ENCODE peak calls at places on chromosomes 6 and 20, in four cellular contexts. One of them, this sample, is unnamed.

GRCh38 chr6:44820366-44821158 is 433.1 kb downstream of the CDC5L start:
- DNase-seq in NB4: peak
- DNase-seq in heart left ventricle: no peak
- DNase-seq in body of pancreas: no peak
- DNase-seq in this sample: no peak

GRCh38 chr6:138655828-138656227 is 117.7 kb upstream of the CCDC28A start:
- DNase-seq in NB4: peak
- DNase-seq in heart left ventricle: no peak
- DNase-seq in body of pancreas: no peak
- DNase-seq in this sample: no peak

GRCh38 chr20:36881888-36882287 is 6.0 kb downstream of the TLDC2 start:
- DNase-seq in NB4: no peak
- DNase-seq in heart left ventricle: no peak
- DNase-seq in body of pancreas: peak
- DNase-seq in this sample: no peak

GRCh38 chr20:9270831-9271230 is 201.9 kb downstream of the PLCB4 start:
- DNase-seq in NB4: no peak
- DNase-seq in heart left ventricle: no peak
- DNase-seq in body of pancreas: no peak
- DNase-seq in this sample: no peak

GRCh38 chr6:113857565-113858066 is 471 bp downstream of the MARCKS start:
- DNase-seq in NB4: peak
- DNase-seq in heart left ventricle: no peak
- DNase-seq in body of pancreas: peak
- DNase-seq in this sample: peak

GRCh38 chr20:53576586-53577318 is 16.9 kb downstream of the ZNF217 start:
- DNase-seq in NB4: no peak
- DNase-seq in heart left ventricle: no peak
- DNase-seq in body of pancreas: no peak
- DNase-seq in this sample: no peak

GRCh38 chr6:24849713-24850112 is 51.0 kb upstream of the ARMH2 start:
- DNase-seq in NB4: no peak
- DNase-seq in heart left ventricle: no peak
- DNase-seq in body of pancreas: no peak
- DNase-seq in this sample: no peak

GRCh38 chr6:13262302-13263006 is 65.9 kb downstream of the TBC1D7 start:
- DNase-seq in NB4: no peak
- DNase-seq in heart left ventricle: no peak
- DNase-seq in body of pancreas: no peak
- DNase-seq in this sample: no peak

GRCh38 chr20:58112017-58112781 is 116.3 kb downstream of the ANKRD60 start:
- DNase-seq in NB4: peak
- DNase-seq in heart left ventricle: no peak
- DNase-seq in body of pancreas: peak
- DNase-seq in this sample: no peak

GRCh38 chr6:104527761-104528415 is 331.8 kb downstream of the HACE1 start:
- DNase-seq in NB4: peak
- DNase-seq in heart left ventricle: no peak
- DNase-seq in body of pancreas: peak
- DNase-seq in this sample: peak

GRCh38 chr6:36268478-36269248 is 1.2 kb upstream of the PNPLA1 start:
- DNase-seq in NB4: no peak
- DNase-seq in heart left ventricle: no peak
- DNase-seq in body of pancreas: peak
- DNase-seq in this sample: peak

GRCh38 chr6:42075159-42075838 is 25.0 kb downstream of the TAF8 start:
- DNase-seq in NB4: peak
- DNase-seq in heart left ventricle: peak
- DNase-seq in body of pancreas: peak
- DNase-seq in this sample: peak

GRCh38 chr20:4748847-4749246 is 27.1 kb downstream of the PRND start:
- DNase-seq in NB4: no peak
- DNase-seq in heart left ventricle: no peak
- DNase-seq in body of pancreas: no peak
- DNase-seq in this sample: no peak

GRCh38 chr20:25277051-25277801 is 29.3 kb downstream of the PYGB start:
- DNase-seq in NB4: no peak
- DNase-seq in heart left ventricle: peak
- DNase-seq in body of pancreas: peak
- DNase-seq in this sample: no peak

GRCh38 chr6:113018351-113019151 is 671.4 kb downstream of the RFPL4B start:
- DNase-seq in NB4: no peak
- DNase-seq in heart left ventricle: peak
- DNase-seq in body of pancreas: peak
- DNase-seq in this sample: no peak

GRCh38 chr6:33746036-33746600 is 587 bp downstream of the IP6K3 start:
- DNase-seq in NB4: peak
- DNase-seq in heart left ventricle: peak
- DNase-seq in body of pancreas: peak
- DNase-seq in this sample: no peak

GRCh38 chr20:32573167-32573851 is 11.8 kb downstream of the NOL4L start:
- DNase-seq in NB4: no peak
- DNase-seq in heart left ventricle: no peak
- DNase-seq in body of pancreas: no peak
- DNase-seq in this sample: peak

GRCh38 chr20:37506166-37506725 is 14.8 kb upstream of the NNAT start:
- DNase-seq in NB4: no peak
- DNase-seq in heart left ventricle: no peak
- DNase-seq in body of pancreas: no peak
- DNase-seq in this sample: no peak

GRCh38 chr6:27228963-27229477 is 18.5 kb upstream of the PRSS16 start:
- DNase-seq in NB4: no peak
- DNase-seq in heart left ventricle: no peak
- DNase-seq in body of pancreas: no peak
- DNase-seq in this sample: no peak

GRCh38 chr20:25125636-25126035 is 43.7 kb upstream of the VSX1 start:
- DNase-seq in NB4: no peak
- DNase-seq in heart left ventricle: no peak
- DNase-seq in body of pancreas: no peak
- DNase-seq in this sample: no peak

GRCh38 chr6:147201885-147202515 is 2.2 kb upstream of the STXBP5 start:
- DNase-seq in NB4: peak
- DNase-seq in heart left ventricle: no peak
- DNase-seq in body of pancreas: peak
- DNase-seq in this sample: peak

GRCh38 chr6:131924881-131925474 is 26.2 kb downstream of the CCN2 start:
- DNase-seq in NB4: peak
- DNase-seq in heart left ventricle: no peak
- DNase-seq in body of pancreas: no peak
- DNase-seq in this sample: no peak

GRCh38 chr6:165744515-165745228 is 81.6 kb upstream of the PDE10A start:
- DNase-seq in NB4: no peak
- DNase-seq in heart left ventricle: no peak
- DNase-seq in body of pancreas: no peak
- DNase-seq in this sample: no peak

GRCh38 chr6:149938571-149939462 is 3.0 kb upstream of the ULBP2 start:
- DNase-seq in NB4: no peak
- DNase-seq in heart left ventricle: no peak
- DNase-seq in body of pancreas: no peak
- DNase-seq in this sample: no peak

GRCh38 chr6:32529697-32530429 is at the start of gene HLA-DRB5:
- DNase-seq in NB4: peak
- DNase-seq in heart left ventricle: peak
- DNase-seq in body of pancreas: peak
- DNase-seq in this sample: no peak

GRCh38 chr20:13261460-13262301 is 40.6 kb downstream of the ISM1 start:
- DNase-seq in NB4: peak
- DNase-seq in heart left ventricle: peak
- DNase-seq in body of pancreas: peak
- DNase-seq in this sample: peak

GRCh38 chr6:79810153-79810806 is 137.1 kb downstream of the ELOVL4 start:
- DNase-seq in NB4: no peak
- DNase-seq in heart left ventricle: no peak
- DNase-seq in body of pancreas: no peak
- DNase-seq in this sample: no peak

GRCh38 chr20:46214831-46215488 is 93.3 kb downstream of the CDH22 start:
- DNase-seq in NB4: no peak
- DNase-seq in heart left ventricle: no peak
- DNase-seq in body of pancreas: no peak
- DNase-seq in this sample: no peak

GRCh38 chr6:97177905-97178304 is 105.1 kb downstream of the MMS22L start:
- DNase-seq in NB4: no peak
- DNase-seq in heart left ventricle: no peak
- DNase-seq in body of pancreas: no peak
- DNase-seq in this sample: no peak

GRCh38 chr6:89997456-89998445 is 103.5 kb downstream of the GJA10 start:
- DNase-seq in NB4: peak
- DNase-seq in heart left ventricle: no peak
- DNase-seq in body of pancreas: peak
- DNase-seq in this sample: no peak

GRCh38 chr20:50113420-50114224 is 672 bp upstream of the UBE2V1 start:
- DNase-seq in NB4: no peak
- DNase-seq in heart left ventricle: no peak
- DNase-seq in body of pancreas: no peak
- DNase-seq in this sample: no peak

GRCh38 chr20:49187330-49188100 is 619 bp downstream of the STAU1 start:
- DNase-seq in NB4: peak
- DNase-seq in heart left ventricle: peak
- DNase-seq in body of pancreas: no peak
- DNase-seq in this sample: peak

GRCh38 chr6:90274481-90275030 is 22.1 kb downstream of the BACH2 start:
- DNase-seq in NB4: no peak
- DNase-seq in heart left ventricle: no peak
- DNase-seq in body of pancreas: peak
- DNase-seq in this sample: peak

GRCh38 chr6:129708496-129709216 is 1.3 kb downstream of the ARHGAP18 start:
- DNase-seq in NB4: no peak
- DNase-seq in heart left ventricle: no peak
- DNase-seq in body of pancreas: no peak
- DNase-seq in this sample: peak

GRCh38 chr6:10763006-10763405 is 15.4 kb downstream of the TMEM14B start:
- DNase-seq in NB4: no peak
- DNase-seq in heart left ventricle: no peak
- DNase-seq in body of pancreas: no peak
- DNase-seq in this sample: no peak

GRCh38 chr6:5006182-5006581 is 2.3 kb upstream of the RPP40 start:
- DNase-seq in NB4: no peak
- DNase-seq in heart left ventricle: no peak
- DNase-seq in body of pancreas: no peak
- DNase-seq in this sample: no peak

GRCh38 chr6:4999586-4999985 is 4.3 kb downstream of the RPP40 start:
- DNase-seq in NB4: no peak
- DNase-seq in heart left ventricle: no peak
- DNase-seq in body of pancreas: no peak
- DNase-seq in this sample: no peak

GRCh38 chr6:5007531-5007930 is 3.7 kb upstream of the RPP40 start:
- DNase-seq in NB4: no peak
- DNase-seq in heart left ventricle: no peak
- DNase-seq in body of pancreas: no peak
- DNase-seq in this sample: no peak

GRCh38 chr6:5004373-5005037 is 668 bp upstream of the RPP40 start:
- DNase-seq in NB4: no peak
- DNase-seq in heart left ventricle: no peak
- DNase-seq in body of pancreas: no peak
- DNase-seq in this sample: peak

DNA sequence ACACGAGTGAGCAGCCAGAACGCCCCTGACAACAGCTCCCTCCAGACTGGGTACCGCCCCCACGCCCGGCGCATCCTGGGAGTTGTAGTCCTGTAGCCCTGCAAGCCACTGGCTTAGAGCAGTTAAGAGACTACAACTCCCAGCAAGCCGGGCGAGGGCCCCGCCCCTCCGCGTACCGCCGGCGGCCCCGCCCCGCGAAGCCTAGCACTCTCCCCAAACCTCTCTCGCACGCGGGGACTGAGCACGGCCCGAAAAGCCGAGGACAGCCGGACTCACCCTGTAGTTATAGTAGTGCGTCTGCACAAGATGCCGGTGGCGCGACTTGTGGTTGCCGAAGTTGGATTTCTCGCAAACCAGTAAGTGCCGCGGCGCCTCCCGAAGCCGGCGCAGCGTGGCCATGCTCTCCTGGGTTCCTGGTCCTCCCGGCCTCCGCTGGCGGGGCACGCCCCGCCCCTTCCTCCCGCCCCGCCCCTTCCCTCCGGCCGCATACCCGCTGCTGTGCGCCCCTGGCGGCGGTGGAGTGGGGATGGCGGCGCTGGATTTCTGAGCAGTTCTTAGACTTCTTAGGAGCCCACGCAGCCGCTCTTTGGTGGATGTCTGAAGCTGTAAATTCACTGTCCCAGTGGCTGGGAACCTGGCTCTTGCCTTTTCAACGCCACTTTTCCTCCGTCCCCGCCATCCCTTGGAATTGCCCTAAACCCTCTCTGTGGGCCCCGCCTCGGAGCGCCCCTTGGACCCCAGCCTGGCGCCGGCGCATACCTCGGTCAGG is at the start of gene RPP40:
- DNase-seq in NB4: peak
- DNase-seq in heart left ventricle: peak
- DNase-seq in body of pancreas: peak
- DNase-seq in this sample: peak
- TF ChIP-seq POLR2A in NB4: peak
- TF ChIP-seq POLR2A in heart left ventricle: peak
- TF ChIP-seq POLR2A in body of pancreas: peak
- TF ChIP-seq POLR2A in this sample: peak

GRCh38 chr20:43681468-43681942 is 14.6 kb downstream of the MYBL2 start:
- DNase-seq in NB4: peak
- DNase-seq in heart left ventricle: no peak
- DNase-seq in body of pancreas: peak
- DNase-seq in this sample: no peak
- TF ChIP-seq POLR2A in NB4: no peak
- TF ChIP-seq POLR2A in heart left ventricle: no peak
- TF ChIP-seq POLR2A in body of pancreas: peak
- TF ChIP-seq POLR2A in this sample: no peak

DNA sequence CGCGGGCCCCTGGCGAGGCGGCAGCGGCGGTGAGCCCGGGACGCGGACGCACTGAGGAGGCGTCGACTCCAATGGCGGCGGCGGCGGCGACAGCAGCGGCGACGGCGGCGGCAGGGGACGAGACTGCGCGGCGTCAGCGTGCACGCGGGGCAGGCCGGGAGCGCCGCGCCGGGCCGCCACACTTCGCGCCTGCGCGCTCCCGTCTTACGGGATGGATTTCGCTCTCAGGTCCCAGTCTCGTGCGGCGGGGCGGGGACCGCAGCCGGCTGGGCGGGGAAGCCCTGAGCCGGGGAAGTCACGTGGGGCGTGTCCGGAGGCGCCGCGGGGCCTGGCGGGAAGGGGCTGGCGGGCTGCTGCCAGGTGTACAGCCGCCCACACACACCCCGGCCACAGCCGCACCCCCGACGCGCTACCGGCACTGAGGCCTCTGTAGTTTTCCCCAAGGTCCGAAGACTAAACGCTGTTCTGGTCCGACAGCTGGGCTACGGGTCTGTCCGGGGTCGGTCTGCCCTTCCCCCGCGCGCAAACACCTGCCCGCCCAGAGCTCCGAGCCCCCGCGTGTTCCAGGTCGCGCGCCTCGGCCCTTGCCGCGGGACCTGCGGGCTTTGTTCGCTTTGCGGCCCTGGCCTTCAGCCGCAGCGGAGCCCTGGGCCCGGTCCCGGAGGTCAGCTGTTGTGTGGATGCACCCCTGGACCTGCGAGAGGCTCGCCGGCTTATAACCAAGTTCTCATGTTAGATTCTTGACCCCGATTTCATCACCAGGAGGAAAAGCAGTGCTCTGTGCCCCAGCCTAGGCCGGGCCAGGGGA is at the start of gene YTHDF1:
- DNase-seq in NB4: peak
- DNase-seq in heart left ventricle: peak
- DNase-seq in body of pancreas: peak
- DNase-seq in this sample: peak
- TF ChIP-seq POLR2A in NB4: peak
- TF ChIP-seq POLR2A in heart left ventricle: peak
- TF ChIP-seq POLR2A in body of pancreas: peak
- TF ChIP-seq POLR2A in this sample: peak

GRCh38 chr20:20295621-20296498 is 72.0 kb upstream of the INSM1 start:
- DNase-seq in NB4: peak
- DNase-seq in heart left ventricle: no peak
- DNase-seq in body of pancreas: no peak
- DNase-seq in this sample: no peak
- TF ChIP-seq POLR2A in NB4: no peak
- TF ChIP-seq POLR2A in heart left ventricle: no peak
- TF ChIP-seq POLR2A in body of pancreas: no peak
- TF ChIP-seq POLR2A in this sample: no peak

This sample was measured in erythroblast.